ENCODE peak calls at places on chromosome 19, in seven cellular contexts. V is thyroid gland, Z is AG09309, N is IMR-90, J is cardiac fibroblast, L is mammary epithelial cell, K is ovary. M is an unnamed sample.

GRCh38 chr19:43778651-43779050 is 2.1 kb downstream of the KCNN4 start:
- DNase-seq in V (no peak), Z (no peak), N (no peak), J (no peak), L (no peak), K (no peak), M (no peak)

GRCh38 chr19:43735957-43736356 is 18.8 kb downstream of the SMG9 start:
- DNase-seq in V (no peak), Z (no peak), N (peak), J (no peak), L (no peak), K (no peak), M (no peak)

GRCh38 chr19:3608750-3609322 is 2.2 kb upstream of the TBXA2R start:
- DNase-seq in V (no peak), Z (no peak), N (no peak), J (peak), L (no peak), K (peak), M (no peak)

GRCh38 chr19:45814851-45815481 is at the start of gene RSPH6A:
- DNase-seq in V (no peak), Z (no peak), N (no peak), J (no peak), L (no peak), K (no peak), M (peak)

GRCh38 chr19:18208098-18208951 is 4.5 kb upstream of the RAB3A start:
- DNase-seq in V (no peak), Z (peak), N (peak), J (peak), L (no peak), K (peak), M (peak)

GRCh38 chr19:46409146-46409545 is 4.2 kb downstream of the CCDC8 start:
- DNase-seq in V (no peak), Z (no peak), N (no peak), J (no peak), L (no peak), K (no peak), M (no peak)

GRCh38 chr19:17424743-17425365 is 5.0 kb downstream of the MVB12A start:
- DNase-seq in V (peak), Z (no peak), N (peak), J (peak), L (no peak), K (peak), M (peak)

GRCh38 chr19:18274776-18275356 is 614 bp upstream of the IQCN start:
- DNase-seq in V (peak), Z (no peak), N (peak), J (peak), L (peak), K (peak), M (peak)

GRCh38 chr19:5843295-5843927 is 3.9 kb upstream of the FUT6 start:
- DNase-seq in V (no peak), Z (no peak), N (no peak), J (no peak), L (no peak), K (no peak), M (no peak)

GRCh38 chr19:35596366-35596999 is 10.5 kb downstream of the PMIS2 start:
- DNase-seq in V (no peak), Z (no peak), N (no peak), J (no peak), L (no peak), K (no peak), M (peak)

GRCh38 chr19:1933245-1933644 is 7.7 kb upstream of the CSNK1G2 start:
- DNase-seq in V (no peak), Z (no peak), N (no peak), J (no peak), L (no peak), K (no peak), M (no peak)

GRCh38 chr19:1935484-1936208 is 5.3 kb upstream of the CSNK1G2 start:
- DNase-seq in V (no peak), Z (no peak), N (peak), J (peak), L (peak), K (no peak), M (no peak)

GRCh38 chr19:1936430-1936829 is 4.5 kb upstream of the CSNK1G2 start:
- DNase-seq in V (no peak), Z (no peak), N (no peak), J (no peak), L (no peak), K (no peak), M (no peak)

GRCh38 chr19:1932395-1932794 is 8.6 kb upstream of the CSNK1G2 start:
- DNase-seq in V (no peak), Z (no peak), N (no peak), J (no peak), L (no peak), K (no peak), M (no peak)

DNA sequence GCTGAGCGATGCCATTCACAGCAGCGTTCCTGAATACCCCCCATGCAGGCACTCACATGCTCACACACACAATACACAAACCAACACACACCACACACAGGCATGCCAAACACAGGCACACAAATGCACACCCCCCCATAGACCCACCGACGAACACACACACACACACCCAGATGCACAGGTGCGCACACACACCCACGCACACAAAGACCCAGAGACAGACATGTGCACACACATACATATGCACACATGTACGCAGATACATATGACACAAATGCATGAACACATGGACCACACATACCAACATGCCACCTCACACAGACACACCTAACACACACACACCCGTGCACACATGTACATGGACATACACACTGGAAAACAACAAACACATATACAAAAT is 7.0 kb upstream of the CSNK1G2 start:
- DNase-seq in V (no peak), Z (no peak), N (no peak), J (no peak), L (no peak), K (no peak), M (no peak)
- H3K4me3 ChIP-seq in V (no peak), Z (no peak), N (no peak), J (no peak), L (no peak), K (no peak), M (no peak)

DNA sequence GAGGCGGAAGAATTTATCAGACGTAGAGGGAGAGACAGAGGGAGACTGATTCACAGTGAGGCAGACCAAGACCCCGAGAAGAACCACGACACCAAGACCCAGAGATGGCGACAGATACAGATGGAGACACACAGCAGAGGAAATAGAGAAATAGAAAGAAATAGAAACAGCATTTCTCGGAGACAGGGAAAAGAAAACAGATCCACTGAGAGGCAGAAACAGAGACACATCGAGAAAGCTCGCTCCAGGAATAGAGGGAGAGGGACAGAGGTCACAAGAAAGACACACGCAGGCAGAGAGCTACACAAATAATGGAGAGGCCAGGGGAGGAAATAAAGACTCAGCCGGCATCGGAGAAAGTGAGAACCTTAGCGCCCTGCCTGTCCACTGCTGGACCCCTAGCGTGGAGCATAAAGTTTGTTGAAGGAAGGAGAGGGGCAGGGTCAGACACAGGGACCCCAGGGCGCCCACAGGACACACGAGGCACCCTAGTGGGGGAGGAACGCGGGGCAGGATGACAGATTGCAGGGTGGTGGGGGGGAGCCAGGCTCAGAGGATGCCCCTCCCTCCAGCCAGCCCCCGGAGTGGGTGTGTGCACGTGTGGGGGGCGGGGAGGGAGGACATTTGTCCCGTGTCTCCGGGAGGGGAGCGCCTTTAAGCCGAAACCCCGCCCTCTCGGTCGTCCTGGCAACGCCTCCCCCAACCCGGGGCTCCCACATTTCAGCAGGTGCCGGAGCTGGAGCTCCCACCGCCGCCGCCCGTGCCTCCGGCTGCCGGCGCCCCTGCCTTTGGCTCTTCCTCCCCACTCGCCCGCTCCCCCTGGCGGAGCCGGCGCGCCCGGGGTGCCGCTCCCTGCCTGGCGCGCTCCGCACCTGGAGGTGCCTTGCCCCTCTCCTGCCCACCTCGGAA is at the start of gene PRKCG:
- DNase-seq in V (no peak), Z (no peak), N (no peak), J (no peak), L (peak), K (peak), M (peak)
- TF ChIP-seq CTCF in V (peak), Z (peak), N (peak), J (no peak), L (no peak), K (no peak), M (peak)

DNA sequence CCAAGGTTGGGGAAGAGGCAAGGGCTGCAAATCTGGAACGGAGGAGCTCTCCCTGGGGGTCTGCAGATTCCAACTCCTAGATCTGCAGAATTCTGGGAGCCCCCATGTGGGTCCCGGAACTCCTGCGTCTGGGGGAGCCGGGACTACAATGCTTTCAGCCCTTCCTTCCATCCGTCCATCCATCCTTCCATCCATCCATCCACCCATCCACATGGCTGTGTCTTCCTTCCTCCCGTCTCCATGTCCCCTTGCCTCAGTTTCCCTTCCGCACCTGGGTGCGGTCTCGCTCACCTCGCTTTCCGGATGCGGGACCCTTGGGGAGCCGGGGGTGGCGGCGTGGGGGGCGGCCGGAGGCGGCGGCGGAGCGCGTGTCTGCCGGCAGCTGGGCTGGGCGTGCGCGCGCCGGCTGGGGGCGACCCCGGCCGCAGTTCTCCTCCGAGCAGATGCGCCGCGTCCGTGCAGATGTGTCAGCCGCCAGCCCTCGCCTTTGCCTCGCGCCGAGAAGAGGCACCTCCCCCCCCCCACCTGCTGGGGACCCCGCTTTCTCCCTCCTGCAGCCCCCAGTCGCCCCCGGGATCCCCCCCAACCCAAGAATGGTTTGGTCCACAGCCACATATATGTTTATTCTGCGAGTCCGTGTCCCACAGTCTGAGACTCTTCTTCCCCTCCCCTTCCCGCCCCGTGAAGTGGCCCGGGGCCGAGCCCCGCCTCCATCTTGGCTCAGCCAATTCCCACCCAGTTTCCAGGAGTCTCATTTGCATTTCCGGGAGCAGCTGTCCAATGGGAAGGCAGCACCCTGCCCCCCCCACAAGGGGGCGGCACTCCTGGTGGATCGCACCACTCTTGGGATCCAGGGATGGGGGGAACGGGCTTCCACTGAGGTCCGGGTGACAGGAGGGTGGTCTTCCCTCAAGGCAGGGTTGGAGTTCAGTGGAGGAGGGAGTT is 8.8 kb downstream of the ISOC2 start:
- DNase-seq in V (peak), Z (no peak), N (peak), J (peak), L (peak), K (peak), M (peak)
- H3K4me3 ChIP-seq in V (no peak), Z (no peak), N (peak), J (no peak), L (no peak), K (no peak), M (peak)

DNA sequence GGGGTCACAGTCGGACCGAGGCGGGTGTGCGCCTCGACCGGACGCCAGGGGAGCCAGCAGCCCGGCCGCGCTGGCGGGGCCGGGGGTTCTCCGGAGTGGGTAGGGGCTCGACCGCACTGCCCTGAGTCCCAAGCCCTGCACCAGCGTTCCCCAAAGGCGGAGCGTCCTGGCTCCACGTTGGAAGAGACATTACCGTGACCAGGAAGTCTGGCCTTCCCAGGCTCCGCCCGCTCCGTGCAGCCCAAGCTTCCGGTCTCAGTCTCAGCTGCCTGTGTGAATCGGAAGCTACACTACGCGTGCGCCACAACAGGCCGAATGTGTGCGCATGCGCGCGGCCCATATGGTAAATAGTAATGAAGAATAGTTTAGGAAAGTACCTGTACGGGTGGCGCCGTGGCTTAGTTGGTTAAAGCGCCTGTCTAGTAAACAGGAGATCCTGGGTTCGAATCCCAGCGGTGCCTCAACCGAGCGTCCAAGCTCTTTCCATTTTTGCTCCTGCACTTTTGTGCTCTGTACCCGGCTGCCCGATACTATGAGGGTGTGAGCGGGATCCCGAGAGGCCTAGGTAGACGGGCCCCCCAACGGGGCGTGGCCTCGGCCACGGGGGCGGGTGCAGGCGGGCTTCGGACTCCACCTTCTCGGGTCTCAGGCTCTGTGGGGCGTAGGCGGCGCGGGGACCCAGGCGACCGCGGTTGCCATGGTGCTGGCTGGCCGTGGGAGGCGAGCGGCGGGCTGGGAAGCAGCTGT is 17.3 kb upstream of the LRP3 start:
- DNase-seq in V (peak), Z (peak), N (peak), J (peak), L (peak), K (peak), M (peak)
- TF ChIP-seq CTCF in V (peak), Z (peak), N (no peak), J (peak), L (no peak), K (no peak), M (no peak)

GRCh38 chr19:57708641-57709354 is at the start of gene ZNF154:
- DNase-seq in V (peak), Z (no peak), N (peak), J (peak), L (no peak), K (no peak), M (no peak)

GRCh38 chr19:57701625-57702024 is 7.4 kb downstream of the ZNF154 start:
- DNase-seq in V (no peak), Z (no peak), N (no peak), J (no peak), L (no peak), K (no peak), M (no peak)

GRCh38 chr19:57712222-57712621 is 3.2 kb upstream of the ZNF154 start:
- DNase-seq in V (no peak), Z (no peak), N (no peak), J (no peak), L (no peak), K (no peak), M (no peak)

GRCh38 chr19:57709616-57710015 is 612 bp upstream of the ZNF154 start:
- DNase-seq in V (no peak), Z (no peak), N (no peak), J (no peak), L (no peak), K (no peak), M (no peak)

GRCh38 chr19:57706346-57706745 is 2.7 kb downstream of the ZNF154 start:
- DNase-seq in V (peak), Z (no peak), N (no peak), J (no peak), L (no peak), K (no peak), M (no peak)
- H3K4me3 ChIP-seq in V (no peak), Z (no peak), N (no peak), J (no peak), L (no peak), K (no peak), M (no peak)

DNA sequence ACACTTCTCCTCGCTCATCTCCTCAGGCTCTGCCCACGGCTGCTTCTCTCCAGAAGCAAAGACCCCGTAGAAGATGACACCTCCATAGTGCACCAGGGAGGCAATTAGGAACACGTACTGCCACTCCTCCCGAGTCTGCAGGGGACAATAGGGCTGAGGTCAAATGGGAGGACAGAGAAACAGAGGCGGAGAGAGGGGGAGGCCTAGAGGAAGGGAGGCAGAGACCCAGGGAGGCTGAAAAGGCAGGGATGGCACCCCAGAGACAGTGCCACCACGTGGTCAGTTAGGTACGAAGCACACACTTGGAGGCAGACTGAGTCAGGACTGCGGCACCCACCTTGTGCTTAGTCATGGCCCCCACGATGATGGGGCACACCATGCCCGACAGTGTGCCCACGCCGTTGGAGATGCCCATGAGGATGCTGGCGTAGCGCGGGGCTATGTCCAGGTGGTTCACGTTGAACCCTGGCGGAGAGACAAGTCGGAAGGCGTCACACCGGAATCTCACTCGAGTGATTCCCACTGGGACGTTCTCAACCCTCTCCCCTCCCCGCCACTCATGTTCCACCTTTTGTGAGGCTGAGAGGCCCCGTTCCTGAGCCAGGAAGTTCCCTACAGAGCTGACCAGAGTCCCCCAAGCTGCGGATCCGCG is 5.6 kb downstream of the GFY start:
- DNase-seq in V (no peak), Z (no peak), N (no peak), J (no peak), L (no peak), K (no peak), M (no peak)
- TF ChIP-seq CTCF in V (no peak), Z (peak), N (peak), J (peak), L (no peak), K (no peak), M (peak)